ENCODE peak calls at places on chromosomes 3 and 15, in nine cellular contexts. One of them, this sample, is unnamed.

GRCh38 chr15:91652610-91653207 is 200.8 kb upstream of the SLCO3A1 start:
- DNase-seq in neural progenitor cell: peak
- DNase-seq in LHCN-M2: no peak
- DNase-seq in LoVo: no peak
- DNase-seq in stimulated activated CD4-positive, alpha-beta T cell treated with anti-CD3 and anti-CD28 coated beads, TNF-alpha, amount 100 ng/mL, for 4 hours: no peak
- DNase-seq in mucosa of descending colon: no peak
- DNase-seq in RCC 7860: no peak
- DNase-seq in HuH-7: no peak
- DNase-seq in BJ: no peak
- DNase-seq in this sample: no peak

GRCh38 chr3:62888778-62889177 is 13.6 kb upstream of the CADPS start:
- DNase-seq in LHCN-M2: no peak
- DNase-seq in stimulated activated CD4-positive, alpha-beta T cell treated with anti-CD3 and anti-CD28 coated beads, TNF-alpha, amount 100 ng/mL, for 4 hours: no peak
- DNase-seq in mucosa of descending colon: no peak
- DNase-seq in LoVo: no peak
- DNase-seq in neural progenitor cell: no peak
- DNase-seq in BJ: no peak
- DNase-seq in RCC 7860: no peak
- DNase-seq in HuH-7: no peak
- DNase-seq in this sample: no peak

GRCh38 chr3:40985195-40985594 is 214.1 kb upstream of the CTNNB1 start:
- DNase-seq in HuH-7: no peak
- DNase-seq in RCC 7860: no peak
- DNase-seq in mucosa of descending colon: no peak
- DNase-seq in BJ: no peak
- DNase-seq in LHCN-M2: no peak
- DNase-seq in neural progenitor cell: no peak
- DNase-seq in LoVo: no peak
- DNase-seq in stimulated activated CD4-positive, alpha-beta T cell treated with anti-CD3 and anti-CD28 coated beads, TNF-alpha, amount 100 ng/mL, for 4 hours: no peak
- DNase-seq in this sample: no peak

GRCh38 chr3:15360786-15361493 is 28.6 kb upstream of the SH3BP5 start:
- DNase-seq in LHCN-M2: no peak
- DNase-seq in neural progenitor cell: no peak
- DNase-seq in BJ: no peak
- DNase-seq in RCC 7860: no peak
- DNase-seq in stimulated activated CD4-positive, alpha-beta T cell treated with anti-CD3 and anti-CD28 coated beads, TNF-alpha, amount 100 ng/mL, for 4 hours: no peak
- DNase-seq in mucosa of descending colon: no peak
- DNase-seq in HuH-7: no peak
- DNase-seq in LoVo: no peak
- DNase-seq in this sample: no peak

GRCh38 chr3:192482391-192482790 is 244.9 kb downstream of the FGF12 start:
- DNase-seq in LHCN-M2: no peak
- DNase-seq in BJ: no peak
- DNase-seq in neural progenitor cell: no peak
- DNase-seq in RCC 7860: no peak
- DNase-seq in LoVo: no peak
- DNase-seq in stimulated activated CD4-positive, alpha-beta T cell treated with anti-CD3 and anti-CD28 coated beads, TNF-alpha, amount 100 ng/mL, for 4 hours: no peak
- DNase-seq in HuH-7: no peak
- DNase-seq in mucosa of descending colon: no peak
- DNase-seq in this sample: no peak

GRCh38 chr3:9901967-9902366 is 681 bp upstream of the IL17RE start:
- DNase-seq in HuH-7: no peak
- DNase-seq in LoVo: no peak
- DNase-seq in neural progenitor cell: no peak
- DNase-seq in LHCN-M2: no peak
- DNase-seq in BJ: no peak
- DNase-seq in RCC 7860: no peak
- DNase-seq in mucosa of descending colon: peak
- DNase-seq in stimulated activated CD4-positive, alpha-beta T cell treated with anti-CD3 and anti-CD28 coated beads, TNF-alpha, amount 100 ng/mL, for 4 hours: no peak
- DNase-seq in this sample: no peak

GRCh38 chr15:86691091-86691490 is 611.4 kb downstream of the AGBL1 start:
- DNase-seq in neural progenitor cell: no peak
- DNase-seq in RCC 7860: no peak
- DNase-seq in HuH-7: no peak
- DNase-seq in stimulated activated CD4-positive, alpha-beta T cell treated with anti-CD3 and anti-CD28 coated beads, TNF-alpha, amount 100 ng/mL, for 4 hours: no peak
- DNase-seq in mucosa of descending colon: no peak
- DNase-seq in LHCN-M2: peak
- DNase-seq in BJ: no peak
- DNase-seq in LoVo: no peak
- DNase-seq in this sample: peak

GRCh38 chr3:111676177-111677021 is 81.3 kb upstream of the ZBED2 start:
- DNase-seq in neural progenitor cell: no peak
- DNase-seq in LoVo: peak
- DNase-seq in HuH-7: no peak
- DNase-seq in BJ: no peak
- DNase-seq in RCC 7860: peak
- DNase-seq in stimulated activated CD4-positive, alpha-beta T cell treated with anti-CD3 and anti-CD28 coated beads, TNF-alpha, amount 100 ng/mL, for 4 hours: no peak
- DNase-seq in LHCN-M2: peak
- DNase-seq in mucosa of descending colon: peak
- DNase-seq in this sample: no peak

GRCh38 chr3:14787630-14788029 is 31.1 kb upstream of the FGD5 start:
- DNase-seq in BJ: no peak
- DNase-seq in LHCN-M2: no peak
- DNase-seq in neural progenitor cell: no peak
- DNase-seq in LoVo: no peak
- DNase-seq in stimulated activated CD4-positive, alpha-beta T cell treated with anti-CD3 and anti-CD28 coated beads, TNF-alpha, amount 100 ng/mL, for 4 hours: no peak
- DNase-seq in mucosa of descending colon: no peak
- DNase-seq in RCC 7860: no peak
- DNase-seq in HuH-7: no peak
- DNase-seq in this sample: no peak

GRCh38 chr15:101565377-101565776 is 75.9 kb upstream of the PCSK6 start:
- DNase-seq in mucosa of descending colon: no peak
- DNase-seq in RCC 7860: no peak
- DNase-seq in LHCN-M2: no peak
- DNase-seq in stimulated activated CD4-positive, alpha-beta T cell treated with anti-CD3 and anti-CD28 coated beads, TNF-alpha, amount 100 ng/mL, for 4 hours: no peak
- DNase-seq in LoVo: no peak
- DNase-seq in HuH-7: no peak
- DNase-seq in neural progenitor cell: no peak
- DNase-seq in BJ: no peak
- DNase-seq in this sample: no peak